ENCODE peak calls at places on chromosomes 4 and X, in four cellular contexts. One of them, this sample, is unnamed.
A peak's percentile ranks its signal among the peaks of the same experiment; 100 is the strongest.

GRCh38 chrX:111284615-111285294 is 14.5 kb upstream of the CAPN6 start:
- DNase-seq in A549: no peak
- DNase-seq in HCT116: no peak
- DNase-seq in GM12878: no peak
- DNase-seq in this sample: no peak

GRCh38 chr4:39410415-39410814 is 3.7 kb downstream of the KLB start:
- DNase-seq in HCT116: no peak
- DNase-seq in A549: peak; percentile 36
- DNase-seq in GM12878: no peak
- DNase-seq in this sample: no peak

GRCh38 chrX:54213603-54214002 is 30.5 kb upstream of the FAM120C start:
- DNase-seq in A549: no peak
- DNase-seq in GM12878: no peak
- DNase-seq in HCT116: no peak
- DNase-seq in this sample: no peak

GRCh38 chr4:2281575-2282343 is 19.9 kb upstream of the MXD4 start:
- DNase-seq in GM12878: peak; percentile 41
- DNase-seq in HCT116: no peak
- DNase-seq in A549: no peak
- DNase-seq in this sample: no peak

GRCh38 chr4:93182722-93183121 is 645.8 kb upstream of the ATOH1 start:
- DNase-seq in HCT116: no peak
- DNase-seq in A549: no peak
- DNase-seq in GM12878: no peak
- DNase-seq in this sample: no peak

GRCh38 chr4:133868856-133869255 is 332.7 kb downstream of the PABPC4L start:
- DNase-seq in GM12878: no peak
- DNase-seq in A549: no peak
- DNase-seq in HCT116: no peak
- DNase-seq in this sample: no peak

GRCh38 chrX:14922437-14922836 is 49.2 kb downstream of the MOSPD2 start:
- DNase-seq in GM12878: no peak
- DNase-seq in A549: no peak
- DNase-seq in HCT116: no peak
- DNase-seq in this sample: no peak

GRCh38 chrX:69285881-69286545 is 120.8 kb upstream of the PJA1 start:
- DNase-seq in GM12878: no peak
- DNase-seq in HCT116: peak; percentile 0
- DNase-seq in A549: peak; percentile 21
- DNase-seq in this sample: no peak

GRCh38 chr4:168360271-168360670 is 41.7 kb upstream of the DDX60 start:
- DNase-seq in GM12878: no peak
- DNase-seq in HCT116: no peak
- DNase-seq in A549: no peak
- DNase-seq in this sample: no peak

GRCh38 chr4:152044341-152044740 is 283.5 kb upstream of the GATB start:
- DNase-seq in GM12878: no peak
- DNase-seq in HCT116: no peak
- DNase-seq in A549: no peak
- DNase-seq in this sample: no peak

GRCh38 chr4:107629318-107629717 is 90.7 kb downstream of the PAPSS1 start:
- DNase-seq in HCT116: no peak
- DNase-seq in A549: no peak
- DNase-seq in GM12878: no peak
- DNase-seq in this sample: no peak

GRCh38 chr4:825969-826330 is at the start of gene CPLX1:
- DNase-seq in A549: no peak
- DNase-seq in HCT116: no peak
- DNase-seq in GM12878: no peak
- DNase-seq in this sample: no peak

GRCh38 chr4:138978600-138978999 is 37.0 kb upstream of the NOCT start:
- DNase-seq in HCT116: no peak
- DNase-seq in A549: no peak
- DNase-seq in GM12878: no peak
- DNase-seq in this sample: no peak

GRCh38 chrX:35040871-35041270 is 98.3 kb downstream of the FAM47B start:
- DNase-seq in A549: no peak
- DNase-seq in GM12878: no peak
- DNase-seq in HCT116: no peak
- DNase-seq in this sample: no peak

GRCh38 chrX:115573172-115573571 is 12.2 kb downstream of the PLS3 start:
- DNase-seq in HCT116: no peak
- DNase-seq in GM12878: no peak
- DNase-seq in A549: no peak
- DNase-seq in this sample: no peak

GRCh38 chrX:26871967-26872366 is 591.2 kb downstream of the PPP4R3C start:
- DNase-seq in HCT116: no peak
- DNase-seq in A549: no peak
- DNase-seq in GM12878: no peak
- DNase-seq in this sample: no peak

GRCh38 chr4:82782626-82783025 is 16.0 kb downstream of the SCD5 start:
- DNase-seq in HCT116: no peak
- DNase-seq in GM12878: no peak
- DNase-seq in A549: no peak
- DNase-seq in this sample: no peak

GRCh38 chr4:46329118-46329976 is 60.6 kb downstream of the GABRA2 start:
- DNase-seq in A549: peak; percentile 8
- DNase-seq in HCT116: no peak
- DNase-seq in GM12878: no peak
- DNase-seq in this sample: peak; percentile 39

GRCh38 chrX:69097451-69098236 is 67.6 kb downstream of the PJA1 start:
- DNase-seq in GM12878: no peak
- DNase-seq in A549: no peak
- DNase-seq in HCT116: no peak
- DNase-seq in this sample: no peak

GRCh38 chr4:41154814-41155177 is 59.5 kb downstream of the APBB2 start:
- DNase-seq in A549: peak; percentile 22
- DNase-seq in GM12878: no peak
- DNase-seq in HCT116: no peak
- DNase-seq in this sample: no peak

GRCh38 chrX:134294548-134294947 is 57.6 kb downstream of the CCDC160 start:
- DNase-seq in GM12878: no peak
- DNase-seq in A549: no peak
- DNase-seq in HCT116: no peak
- DNase-seq in this sample: no peak

GRCh38 chr4:17613761-17614415 is 553 bp upstream of the MED28 start:
- DNase-seq in GM12878: no peak
- DNase-seq in A549: no peak
- DNase-seq in HCT116: no peak
- DNase-seq in this sample: peak; percentile 28

GRCh38 chrX:16666541-16666940 is 16.6 kb downstream of the S100G start:
- DNase-seq in GM12878: no peak
- DNase-seq in A549: no peak
- DNase-seq in HCT116: no peak
- DNase-seq in this sample: no peak

GRCh38 chr4:46550471-46550870 is 160.5 kb upstream of the GABRA2 start:
- DNase-seq in HCT116: no peak
- DNase-seq in GM12878: no peak
- DNase-seq in A549: no peak
- DNase-seq in this sample: no peak

GRCh38 chr4:10018818-10019438 is 2.4 kb downstream of the SLC2A9 start:
- DNase-seq in HCT116: peak; percentile 88
- DNase-seq in A549: peak; percentile 79
- DNase-seq in GM12878: peak; percentile 64
- DNase-seq in this sample: peak; percentile 57

GRCh38 chrX:71543316-71543715 is 10.4 kb downstream of the OGT start:
- DNase-seq in HCT116: no peak
- DNase-seq in GM12878: no peak
- DNase-seq in A549: peak; percentile 29
- DNase-seq in this sample: no peak

GRCh38 chrX:43676960-43677582 is 21.0 kb downstream of the MAOA start:
- DNase-seq in GM12878: no peak
- DNase-seq in HCT116: no peak
- DNase-seq in A549: peak; percentile 58
- DNase-seq in this sample: no peak

GRCh38 chr4:160213377-160213776 is 1110.5 kb downstream of the RAPGEF2 start:
- DNase-seq in GM12878: no peak
- DNase-seq in HCT116: no peak
- DNase-seq in A549: no peak
- DNase-seq in this sample: no peak

GRCh38 chrX:71637253-71637618 is 18.9 kb upstream of the CXCR3 start:
- DNase-seq in HCT116: no peak
- DNase-seq in A549: no peak
- DNase-seq in GM12878: no peak
- DNase-seq in this sample: no peak

GRCh38 chr4:8330821-8331566 is 61.4 kb downstream of the HTRA3 start:
- DNase-seq in GM12878: no peak
- DNase-seq in A549: no peak
- DNase-seq in HCT116: no peak
- DNase-seq in this sample: no peak

GRCh38 chr4:122827258-122827887 is 742 bp downstream of the FGF2 start:
- DNase-seq in HCT116: no peak
- DNase-seq in A549: no peak
- DNase-seq in GM12878: peak; percentile 8
- DNase-seq in this sample: no peak

GRCh38 chr4:84937381-84937977 is 29.0 kb downstream of the WDFY3 start:
- DNase-seq in HCT116: no peak
- DNase-seq in A549: no peak
- DNase-seq in GM12878: no peak
- DNase-seq in this sample: no peak

GRCh38 chr4:121277194-121278105 is 103.4 kb downstream of the QRFPR start:
- DNase-seq in HCT116: peak; percentile 42
- DNase-seq in GM12878: no peak
- DNase-seq in A549: peak; percentile 48
- DNase-seq in this sample: peak; percentile 13

GRCh38 chr4:121676388-121677075 is 20.2 kb downstream of the ANXA5 start:
- DNase-seq in GM12878: no peak
- DNase-seq in HCT116: no peak
- DNase-seq in A549: no peak
- DNase-seq in this sample: no peak

GRCh38 chrX:119880552-119881437 is 9.2 kb downstream of the NDUFA1 start:
- DNase-seq in A549: peak; percentile 70
- DNase-seq in HCT116: peak; percentile 23
- DNase-seq in GM12878: peak; percentile 35
- DNase-seq in this sample: peak; percentile 62

GRCh38 chr4:40976343-40976742 is 226.6 kb downstream of the NSUN7 start:
- DNase-seq in A549: peak; percentile 59
- DNase-seq in HCT116: peak; percentile 51
- DNase-seq in GM12878: no peak
- DNase-seq in this sample: no peak

GRCh38 chr4:6641971-6642320 is 1.5 kb downstream of the MRFAP1 start:
- DNase-seq in HCT116: no peak
- DNase-seq in GM12878: no peak
- DNase-seq in A549: no peak
- DNase-seq in this sample: no peak
- TF ChIP-seq REST in HCT116: no peak
- TF ChIP-seq REST in GM12878: no peak
- TF ChIP-seq REST in A549: no peak
- TF ChIP-seq REST in this sample: peak; percentile 21

DNA sequence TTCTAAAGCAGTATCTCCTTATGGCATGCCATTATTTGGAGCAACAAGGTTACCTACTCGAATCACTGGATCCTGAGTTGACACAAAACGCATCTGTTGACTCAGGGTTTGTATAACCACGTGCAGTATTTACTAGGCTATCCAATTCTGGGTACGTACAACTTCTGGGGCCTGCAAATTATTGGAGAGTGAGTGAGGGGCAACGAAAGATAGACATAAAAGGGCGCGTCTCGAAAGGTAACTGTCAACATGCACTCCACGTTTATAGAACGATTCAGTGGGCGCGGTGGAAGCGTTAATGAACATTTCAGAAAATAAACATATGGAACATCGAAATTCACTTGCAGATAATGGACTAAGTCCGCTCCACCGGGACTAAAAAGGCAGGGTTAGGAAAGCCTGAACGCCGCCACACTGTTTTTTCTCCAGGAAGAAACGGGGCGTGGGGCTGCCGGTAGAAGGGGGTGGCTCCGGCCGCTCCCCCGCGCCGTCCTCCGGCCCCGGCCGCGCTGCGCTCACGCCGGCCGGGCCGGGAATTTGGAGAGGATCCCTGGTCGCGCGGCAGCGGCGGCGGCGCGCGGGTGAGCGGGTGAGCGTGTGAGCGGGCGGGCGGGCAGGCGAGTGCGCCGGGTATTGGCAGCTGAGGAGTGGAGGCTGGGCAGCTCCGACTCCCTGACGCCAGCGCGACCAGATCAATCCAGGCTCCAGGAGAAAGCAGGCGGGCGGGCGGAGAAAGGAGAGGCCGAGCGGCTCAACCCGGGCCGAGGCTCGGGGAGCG is at the start of gene SMAD1:
- DNase-seq in GM12878: no peak
- DNase-seq in A549: peak; percentile 72
- DNase-seq in HCT116: peak; percentile 57
- DNase-seq in this sample: no peak
- TF ChIP-seq REST in GM12878: no peak
- TF ChIP-seq REST in A549: no peak
- TF ChIP-seq REST in HCT116: no peak
- TF ChIP-seq REST in this sample: no peak

GRCh38 chrX:130718137-130718536 is 184.9 kb downstream of the ENOX2 start:
- DNase-seq in A549: no peak
- DNase-seq in HCT116: no peak
- DNase-seq in GM12878: no peak
- DNase-seq in this sample: no peak

GRCh38 chrX:130719399-130719798 is 183.6 kb downstream of the ENOX2 start:
- DNase-seq in A549: no peak
- DNase-seq in GM12878: no peak
- DNase-seq in HCT116: no peak
- DNase-seq in this sample: no peak

GRCh38 chrX:130714665-130715064 is 188.3 kb downstream of the ENOX2 start:
- DNase-seq in GM12878: no peak
- DNase-seq in A549: no peak
- DNase-seq in HCT116: no peak
- DNase-seq in this sample: no peak

GRCh38 chrX:130715299-130715698 is 187.7 kb downstream of the ENOX2 start:
- DNase-seq in GM12878: no peak
- DNase-seq in A549: no peak
- DNase-seq in HCT116: no peak
- DNase-seq in this sample: no peak

GRCh38 chrX:130716822-130717405 is 186.1 kb downstream of the ENOX2 start:
- DNase-seq in GM12878: no peak
- DNase-seq in HCT116: no peak
- DNase-seq in A549: no peak
- DNase-seq in this sample: no peak
- TF ChIP-seq REST in GM12878: no peak
- TF ChIP-seq REST in HCT116: no peak
- TF ChIP-seq REST in A549: no peak
- TF ChIP-seq REST in this sample: no peak

DNA sequence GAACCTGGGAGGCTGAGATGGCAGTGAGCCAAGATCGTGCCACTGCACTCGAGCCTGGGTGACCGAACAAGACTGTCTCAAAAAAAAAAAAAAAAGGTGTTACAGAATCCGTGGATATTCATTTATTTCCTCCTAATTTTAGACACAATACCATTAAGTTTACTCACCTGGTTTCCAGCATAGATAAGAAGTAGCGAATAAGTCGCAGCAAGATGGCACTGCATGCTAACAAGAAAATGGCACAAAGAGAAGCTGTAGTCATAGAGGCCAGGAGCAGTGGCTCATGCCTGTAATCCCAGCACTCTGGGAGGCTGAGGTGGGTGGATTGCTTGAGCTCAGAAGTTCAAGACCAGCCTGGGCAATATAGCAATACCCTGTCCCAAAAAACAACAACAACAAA is 17.0 kb upstream of the MOB1B start:
- DNase-seq in GM12878: no peak
- DNase-seq in HCT116: no peak
- DNase-seq in A549: no peak
- DNase-seq in this sample: no peak
- TF ChIP-seq REST in GM12878: no peak
- TF ChIP-seq REST in HCT116: no peak
- TF ChIP-seq REST in A549: no peak
- TF ChIP-seq REST in this sample: no peak

GRCh38 chr4:113790478-113790877 is 28.9 kb upstream of the CAMK2D start:
- DNase-seq in HCT116: no peak
- DNase-seq in A549: no peak
- DNase-seq in GM12878: no peak
- DNase-seq in this sample: no peak
- TF ChIP-seq REST in HCT116: no peak
- TF ChIP-seq REST in A549: no peak
- TF ChIP-seq REST in GM12878: no peak
- TF ChIP-seq REST in this sample: no peak